ENCODE peak calls at places on chromosomes 2 and 18, in four cellular contexts. J is K562, F is GM12878, R is HCT116. S is an unnamed sample.
A peak's percentile ranks its signal among the peaks of the same experiment; 100 is the strongest.

GRCh38 chr18:3758531-3758930 is 308.6 kb downstream of the TGIF1 start:
- DNase-seq in J (no peak), F (no peak), R (peak; percentile 6), S (no peak)

GRCh38 chr2:219998099-219998498 is 370.7 kb downstream of the SLC4A3 start:
- DNase-seq in J (no peak), F (no peak), R (no peak), S (no peak)

GRCh38 chr18:49546719-49547273 is 15.1 kb upstream of the LIPG start:
- DNase-seq in J (no peak), F (no peak), R (no peak), S (no peak)

GRCh38 chr2:54088719-54089118 is 26.7 kb upstream of the ACYP2 start:
- DNase-seq in J (no peak), F (no peak), R (no peak), S (no peak)

GRCh38 chr2:173010233-173010632 is 65.4 kb upstream of the MAP3K20 start:
- DNase-seq in J (no peak), F (no peak), R (no peak), S (no peak)

GRCh38 chr2:2296400-2296799 is 34.7 kb downstream of the MYT1L start:
- DNase-seq in J (no peak), F (no peak), R (no peak), S (no peak)

GRCh38 chr2:41782306-41783158 is 265.3 kb upstream of the PKDCC start:
- DNase-seq in J (peak; percentile 39), F (peak; percentile 15), R (peak; percentile 24), S (no peak)

GRCh38 chr2:216299588-216299987 is 72.7 kb downstream of the MARCHF4 start:
- DNase-seq in J (no peak), F (no peak), R (no peak), S (no peak)

GRCh38 chr18:61953161-61953560 is 60.4 kb upstream of the RNF152 start:
- DNase-seq in J (no peak), F (no peak), R (no peak), S (no peak)

GRCh38 chr18:61954347-61954746 is 61.5 kb upstream of the RNF152 start:
- DNase-seq in J (no peak), F (no peak), R (no peak), S (no peak)

GRCh38 chr18:61955644-61956043 is 62.8 kb upstream of the RNF152 start:
- DNase-seq in J (no peak), F (peak; percentile 37), R (no peak), S (no peak)

GRCh38 chr18:61953641-61954040 is 60.8 kb upstream of the RNF152 start:
- DNase-seq in J (no peak), F (no peak), R (no peak), S (no peak)

DNA sequence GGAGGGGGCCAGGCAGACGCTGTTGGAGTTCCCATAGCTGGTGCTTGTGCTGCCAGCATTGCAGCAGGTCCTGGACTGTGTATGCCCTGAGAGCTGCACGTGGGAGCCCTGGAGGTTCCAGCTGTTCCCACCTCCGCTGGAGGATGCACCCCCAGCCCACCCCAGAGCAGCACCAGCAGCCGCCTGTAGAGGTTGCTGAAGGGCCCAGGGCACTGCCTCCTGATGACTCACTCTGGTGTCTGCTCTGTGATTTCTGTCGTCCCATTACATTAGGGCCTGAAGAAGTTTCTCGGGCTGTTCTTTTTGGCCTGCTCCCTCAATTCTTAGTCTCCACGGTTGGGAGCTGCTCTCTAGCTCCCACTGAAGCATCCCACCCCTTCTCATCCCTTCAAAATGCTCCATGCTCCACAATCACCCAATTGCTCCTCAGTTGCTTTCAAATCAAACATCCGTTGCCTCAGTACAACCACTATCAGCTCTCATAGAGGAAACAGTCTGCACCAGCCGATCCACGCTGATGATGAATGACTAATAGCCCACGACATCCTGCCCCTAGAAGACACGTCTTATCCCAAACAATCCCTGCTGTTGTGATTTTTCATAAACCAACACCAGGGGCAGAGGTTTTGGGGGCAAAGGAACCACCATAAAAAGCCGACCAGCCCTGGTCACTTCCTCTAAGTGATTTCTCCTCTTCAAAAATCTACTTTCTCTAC is 65.2 kb upstream of the RNF152 start:
- DNase-seq in J (no peak), F (no peak), R (no peak), S (no peak)
- TF ChIP-seq EGR1 in J (no peak), F (no peak), R (no peak), S (no peak)

DNA sequence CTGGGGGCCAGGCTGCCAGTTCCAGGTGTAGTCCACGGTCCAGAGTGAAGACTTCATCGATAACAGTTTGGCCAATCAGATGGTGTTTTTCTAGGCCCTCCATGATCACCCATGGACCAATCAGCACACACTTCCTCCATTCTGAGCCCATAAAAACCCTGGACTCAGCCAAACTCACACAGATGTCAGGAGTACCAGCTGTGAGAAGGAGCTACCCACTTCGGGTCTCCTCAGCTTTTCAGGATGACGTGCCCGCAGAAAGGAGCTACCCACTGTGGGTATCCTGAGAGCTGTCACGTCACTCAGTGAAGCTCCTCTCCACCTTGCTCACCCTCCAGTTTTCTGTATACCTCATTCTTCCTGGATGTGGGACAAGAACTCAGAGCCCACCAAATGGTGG is 210.0 kb upstream of the RASGRP3 start:
- DNase-seq in J (no peak), F (no peak), R (no peak), S (no peak)
- H3K4me2 ChIP-seq in J (no peak overlapping the region), F (no peak overlapping the region), R (no peak overlapping the region), S (no peak overlapping the region)

DNA sequence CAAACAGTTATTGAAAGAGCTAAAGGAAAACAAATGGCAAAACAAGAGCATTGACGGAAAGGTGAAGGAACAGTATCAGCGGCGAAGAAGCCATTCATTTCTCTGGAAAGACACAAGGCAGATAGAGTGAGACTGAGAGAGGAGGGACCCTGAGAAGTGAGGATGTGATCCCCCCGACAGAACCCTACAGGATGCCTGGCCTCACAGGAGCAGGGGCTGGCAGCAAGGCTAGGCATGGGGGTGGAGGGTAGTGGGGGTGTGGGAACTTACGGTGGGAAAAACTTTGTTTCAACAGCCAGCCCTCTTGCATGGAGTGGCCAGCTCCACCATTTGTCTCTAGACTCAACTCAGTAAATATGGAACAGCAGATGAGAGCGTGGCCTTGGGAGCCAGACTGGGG is 40.7 kb downstream of the SP110 start:
- DNase-seq in J (no peak), F (no peak), R (no peak), S (no peak)
- TF ChIP-seq EGR1 in J (no peak), F (no peak), R (no peak), S (no peak)

DNA sequence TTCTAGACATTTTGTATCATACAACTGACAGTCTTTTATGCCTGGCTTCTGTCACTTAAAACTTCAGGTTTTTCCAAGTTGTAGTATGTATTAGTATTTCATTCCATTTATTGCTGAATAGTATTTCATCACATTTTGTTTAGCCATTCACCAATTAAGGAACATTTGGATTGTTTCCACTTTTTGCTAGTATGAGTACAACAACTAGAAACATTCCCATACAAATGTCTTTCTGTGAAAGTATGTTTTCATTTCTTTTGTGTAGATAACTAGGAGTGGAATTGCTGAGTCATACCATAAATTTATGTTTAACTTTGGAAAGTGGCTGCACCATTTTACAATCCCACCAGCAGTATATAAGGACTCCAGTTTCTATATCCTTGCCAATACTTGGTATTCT is 135.9 kb downstream of the ATAD2B start:
- DNase-seq in J (no peak), F (no peak), R (no peak), S (no peak)
- H3K4me2 ChIP-seq in J (peak overlapping the region; percentile 42), F (no peak overlapping the region), R (peak overlapping the region; percentile 18), S (no peak overlapping the region)

GRCh38 chr2:207472343-207473202 is 57.2 kb upstream of the CREB1 start:
- DNase-seq in J (no peak), F (no peak), R (no peak), S (no peak)

GRCh38 chr2:207473866-207474251 is 55.9 kb upstream of the CREB1 start:
- DNase-seq in J (no peak), F (no peak), R (no peak), S (no peak)

GRCh38 chr2:207473203-207473865 is 56.4 kb upstream of the CREB1 start:
- DNase-seq in J (no peak), F (peak; percentile 30), R (peak; percentile 29), S (no peak)

GRCh38 chr2:207475546-207475945 is 54.2 kb upstream of the CREB1 start:
- DNase-seq in J (no peak), F (no peak), R (no peak), S (no peak)

GRCh38 chr2:207474871-207475485 is 54.8 kb upstream of the CREB1 start:
- DNase-seq in J (peak; percentile 25), F (no peak), R (peak; percentile 39), S (no peak)
- TF ChIP-seq EGR1 in J (no peak), F (no peak), R (no peak), S (no peak)

S was measured in H1.